ENCODE peak calls at places on chromosome 18, in four cellular contexts. L, F, W and R are unnamed samples.

GRCh38 chr18:27608742-27609141 is 423.6 kb upstream of the CHST9 start:
- DNase-seq in L (peak), F (no peak), W (peak), R (no peak)

GRCh38 chr18:57438669-57439616 is 3.8 kb downstream of the ONECUT2 start:
- DNase-seq in L (peak), F (no peak), W (no peak), R (no peak)

GRCh38 chr18:54671291-54671881 is 80.3 kb downstream of the DYNAP start:
- DNase-seq in L (peak), F (peak), W (peak), R (no peak)

GRCh38 chr18:47417807-47418206 is 166.3 kb upstream of the SKOR2 start:
- DNase-seq in L (no peak), F (no peak), W (no peak), R (no peak)

GRCh38 chr18:295756-296155 is 27.9 kb upstream of the THOC1 start:
- DNase-seq in L (no peak), F (no peak), W (no peak), R (no peak)

GRCh38 chr18:23226386-23226785 is 91.1 kb downstream of the CABLES1 start:
- DNase-seq in L (no peak), F (no peak), W (no peak), R (no peak)

GRCh38 chr18:28359177-28359576 is 182.2 kb upstream of the CDH2 start:
- DNase-seq in L (no peak), F (no peak), W (no peak), R (no peak)

GRCh38 chr18:61085751-61086150 is 247.5 kb upstream of the CDH20 start:
- DNase-seq in L (no peak), F (no peak), W (no peak), R (no peak)

GRCh38 chr18:57784034-57784815 is 18.9 kb downstream of the ATP8B1 start:
- DNase-seq in L (peak), F (no peak), W (no peak), R (no peak)